ENCODE peak calls at places on chromosomes 7 and 10, in nine cellular contexts. I is mammary epithelial cell, O is adrenal gland, T is left ventricle myocardium inferior, K is colonic mucosa, F is brain microvascular endothelial cell, X is AG09309, G is tibial nerve, N is astrocyte of the spinal cord. D is an unnamed sample.

GRCh38 chr10:37057280-37057679 is 68.1 kb upstream of the ANKRD30A start:
- DNase-seq in I (no peak), O (no peak), T (no peak), K (no peak), F (no peak), X (no peak), G (no peak), N (no peak), D (no peak)

GRCh38 chr10:3412646-3413045 is 240.1 kb upstream of the PITRM1 start:
- DNase-seq in I (no peak), O (no peak), T (no peak), K (no peak), F (no peak), X (no peak), G (no peak), N (no peak), D (no peak)

GRCh38 chr7:28410628-28411578 is 1.4 kb upstream of the CREB5 start:
- DNase-seq in I (peak), O (no peak), T (peak), K (peak), F (peak), X (no peak), G (peak), N (peak), D (peak)

GRCh38 chr7:2405601-2406345 is 2.4 kb downstream of the CHST12 start:
- DNase-seq in I (no peak), O (peak), T (no peak), K (no peak), F (no peak), X (no peak), G (no peak), N (no peak), D (no peak)

GRCh38 chr10:88346151-88346977 is 236.8 kb downstream of the RNLS start:
- DNase-seq in I (no peak), O (no peak), T (no peak), K (no peak), F (peak), X (no peak), G (no peak), N (no peak), D (no peak)

GRCh38 chr7:23622469-23622868 is 25.3 kb downstream of the CCDC126 start:
- DNase-seq in I (no peak), O (no peak), T (no peak), K (no peak), F (peak), X (no peak), G (no peak), N (peak), D (peak)

GRCh38 chr7:134836447-134836846 is 57.0 kb downstream of the CALD1 start:
- DNase-seq in I (no peak), O (no peak), T (no peak), K (no peak), F (peak), X (peak), G (no peak), N (peak), D (peak)

GRCh38 chr7:39951156-39951942 is 1.3 kb downstream of the CDK13 start:
- DNase-seq in I (peak), O (peak), T (peak), K (peak), F (peak), X (no peak), G (no peak), N (peak), D (peak)

GRCh38 chr7:45917658-45918057 is 3.4 kb downstream of the IGFBP3 start:
- DNase-seq in I (peak), O (peak), T (peak), K (peak), F (peak), X (no peak), G (peak), N (peak), D (peak)

GRCh38 chr10:91880310-91880709 is 29.0 kb downstream of the FGFBP3 start:
- DNase-seq in I (peak), O (no peak), T (no peak), K (peak), F (no peak), X (no peak), G (no peak), N (no peak), D (no peak)

GRCh38 chr7:90595341-90595800 is 750 bp upstream of the CDK14 start:
- DNase-seq in I (no peak), O (no peak), T (no peak), K (peak), F (peak), X (no peak), G (no peak), N (peak), D (peak)

GRCh38 chr7:80722596-80723141 is 84.2 kb downstream of the CD36 start:
- DNase-seq in I (peak), O (peak), T (peak), K (no peak), F (peak), X (peak), G (peak), N (peak), D (peak)

GRCh38 chr10:101568054-101568745 is 19.9 kb downstream of the POLL start:
- DNase-seq in I (no peak), O (no peak), T (no peak), K (no peak), F (no peak), X (no peak), G (no peak), N (no peak), D (no peak)

GRCh38 chr10:33665512-33665911 is 331.0 kb upstream of the NRP1 start:
- DNase-seq in I (peak), O (no peak), T (no peak), K (no peak), F (peak), X (no peak), G (no peak), N (peak), D (peak)

DNA sequence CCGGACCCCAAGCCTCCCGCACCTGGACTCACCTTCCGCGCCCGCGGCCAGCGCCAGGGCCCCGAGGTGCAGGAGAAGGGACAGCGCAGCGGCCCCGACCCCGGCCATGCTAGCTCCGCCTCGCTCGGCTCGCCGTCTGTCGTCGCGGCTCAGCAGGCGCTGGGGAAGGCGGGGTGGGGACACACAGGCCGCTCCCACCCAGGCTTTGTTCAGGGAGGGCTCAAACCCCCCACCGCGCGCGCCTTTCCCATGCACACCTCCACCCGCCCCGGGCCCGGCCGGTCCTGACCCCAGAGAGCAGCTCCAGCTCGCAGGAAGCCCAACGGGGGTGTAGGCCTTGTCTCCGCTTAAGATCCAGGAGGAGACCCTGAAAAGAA is at the start of gene KCP:
- DNase-seq in I (no peak), O (no peak), T (no peak), K (no peak), F (no peak), X (no peak), G (no peak), N (no peak), D (no peak)
- H3K4me3 ChIP-seq in I (no peak), O (no peak), T (peak), K (peak), F (peak), X (peak), G (no peak), N (peak), D (peak)

DNA sequence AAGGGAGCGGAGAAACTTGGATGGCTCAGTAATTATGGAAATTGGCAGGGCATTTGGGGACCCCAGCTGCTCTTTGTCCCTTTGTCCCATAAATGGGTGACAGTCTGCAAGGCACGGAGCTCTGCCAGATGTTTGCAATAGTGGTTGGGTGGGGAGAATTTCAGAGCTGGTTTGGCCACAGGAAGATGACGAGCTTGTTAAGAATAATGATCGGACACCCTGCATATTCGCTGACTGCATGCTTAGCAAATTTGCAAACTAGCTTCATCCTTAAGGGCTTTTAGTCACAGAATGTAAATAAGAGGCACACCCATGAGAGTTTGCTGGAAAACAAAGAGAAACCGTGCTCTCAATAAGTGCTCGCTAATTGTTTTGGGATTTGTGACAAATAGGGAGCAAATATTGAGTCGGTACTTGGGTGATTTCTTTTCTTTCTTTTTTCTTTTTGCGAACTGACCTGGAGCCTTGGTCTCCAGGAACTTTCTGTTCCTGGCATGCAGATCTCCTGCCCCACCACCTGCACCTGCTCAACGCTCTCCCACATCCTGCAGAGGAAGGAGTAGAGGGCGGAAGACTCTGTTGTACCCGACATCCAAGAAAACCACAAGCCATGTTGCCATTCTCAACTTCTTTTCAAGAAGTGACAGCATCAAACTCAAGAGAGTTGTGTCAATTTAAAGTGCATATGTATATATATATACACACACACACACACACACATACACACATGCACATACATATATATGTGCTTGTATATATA is 238.9 kb downstream of the CAMK1D start:
- DNase-seq in I (no peak), O (no peak), T (no peak), K (no peak), F (no peak), X (no peak), G (no peak), N (no peak), D (peak)
- TF ChIP-seq CTCF in I (no peak), O (no peak), T (no peak), K (no peak), F (no peak), X (no peak), G (no peak), N (no peak), D (no peak)

GRCh38 chr10:4770766-4771553 is 55.0 kb upstream of the AKR1E2 start:
- DNase-seq in I (peak), O (no peak), T (no peak), K (no peak), F (peak), X (peak), G (no peak), N (peak), D (peak)
- H3K4me3 ChIP-seq in I (peak), O (no peak), T (no peak), K (no peak), F (no peak), X (no peak), G (no peak), N (no peak), D (no peak)

GRCh38 chr7:50712527-50713356 is 70.0 kb downstream of the GRB10 start:
- DNase-seq in I (no peak), O (no peak), T (no peak), K (no peak), F (no peak), X (no peak), G (no peak), N (no peak), D (no peak)
- TF ChIP-seq CTCF in I (no peak), O (peak), T (no peak), K (no peak), F (no peak), X (no peak), G (no peak), N (no peak), D (no peak)

GRCh38 chr7:600935-601334 is 81.3 kb upstream of the PDGFA start:
- DNase-seq in I (no peak), O (no peak), T (no peak), K (no peak), F (no peak), X (no peak), G (no peak), N (no peak), D (no peak)

GRCh38 chr7:600149-600814 is 80.6 kb upstream of the PDGFA start:
- DNase-seq in I (no peak), O (no peak), T (no peak), K (no peak), F (no peak), X (no peak), G (no peak), N (no peak), D (no peak)

GRCh38 chr7:603152-603941 is 83.7 kb upstream of the PDGFA start:
- DNase-seq in I (no peak), O (no peak), T (no peak), K (no peak), F (no peak), X (no peak), G (no peak), N (no peak), D (no peak)

GRCh38 chr7:602341-603141 is 82.9 kb upstream of the PDGFA start:
- DNase-seq in I (no peak), O (peak), T (no peak), K (no peak), F (no peak), X (no peak), G (no peak), N (no peak), D (no peak)

DNA sequence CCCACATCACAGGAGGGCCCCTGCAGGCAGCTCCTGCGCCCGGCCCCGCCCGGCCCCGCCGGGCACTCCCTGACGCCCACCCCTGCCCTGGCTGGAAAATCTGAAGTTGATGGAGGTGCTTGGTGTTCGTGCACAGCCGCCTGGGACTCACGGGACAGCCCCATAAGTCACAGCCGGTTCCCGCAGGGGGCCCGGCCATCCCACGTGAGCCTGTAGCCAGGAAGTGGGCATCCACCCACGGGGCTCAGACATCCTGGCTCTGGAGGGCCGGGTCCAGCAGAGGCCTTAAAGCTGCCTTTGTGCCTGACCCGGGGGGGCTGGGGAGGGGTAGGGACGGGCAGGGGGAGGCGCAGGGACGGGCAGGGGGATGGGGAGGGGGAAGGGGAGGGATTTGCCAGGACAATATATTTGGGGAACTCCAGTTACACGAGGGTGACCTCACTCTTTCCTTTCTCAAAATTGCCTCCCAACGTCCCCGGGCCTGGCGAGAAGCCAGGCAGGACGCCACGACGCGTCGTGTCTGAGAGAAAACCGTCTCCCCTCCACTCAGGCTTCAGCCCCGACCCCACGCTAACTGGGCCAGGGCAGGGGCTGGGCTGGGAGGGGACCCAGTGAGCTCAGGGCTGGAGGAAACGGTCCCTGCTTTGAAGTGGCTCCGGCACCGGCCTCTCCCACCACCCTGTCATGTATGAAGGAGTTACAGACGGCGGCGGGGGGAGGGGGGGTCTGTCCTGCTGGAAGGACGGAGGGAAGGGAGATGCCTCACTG is 82.1 kb upstream of the PDGFA start:
- DNase-seq in I (no peak), O (peak), T (peak), K (peak), F (no peak), X (no peak), G (no peak), N (peak), D (no peak)
- H3K4me3 ChIP-seq in I (no peak), O (no peak), T (peak), K (no peak), F (no peak), X (no peak), G (no peak), N (no peak), D (no peak)

DNA sequence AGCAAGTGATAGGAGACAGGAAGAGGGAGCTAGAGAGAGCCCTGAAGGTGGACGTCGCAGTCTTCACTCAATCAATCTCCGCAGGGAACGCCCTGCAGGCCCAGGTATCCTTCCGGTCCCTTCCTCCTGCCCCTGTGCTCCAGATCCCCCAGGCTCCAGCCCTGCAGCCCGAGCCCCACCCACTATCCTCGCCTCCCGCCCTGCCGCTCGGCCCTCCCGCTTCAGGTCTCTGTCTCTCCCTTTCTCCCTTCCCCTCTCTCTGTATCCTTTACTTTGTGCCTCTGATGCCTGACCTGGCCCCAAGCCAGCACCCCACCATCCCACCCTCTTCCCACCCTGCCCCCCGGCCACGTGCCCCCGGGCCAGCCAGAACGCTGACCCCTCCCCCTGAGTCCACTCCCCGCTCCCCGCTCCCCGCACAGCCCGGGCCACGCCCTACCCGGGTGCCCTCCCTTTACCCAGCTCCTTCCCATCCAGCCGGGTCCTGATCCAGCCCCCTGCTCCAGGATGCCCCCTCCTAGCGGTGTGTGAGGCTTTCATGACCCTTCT is 127.7 kb downstream of the UBE2H start:
- DNase-seq in I (peak), O (peak), T (peak), K (peak), F (no peak), X (no peak), G (no peak), N (peak), D (peak)
- TF ChIP-seq CTCF in I (peak), O (no peak), T (peak), K (no peak), F (peak), X (peak), G (no peak), N (peak), D (peak)

GRCh38 chr10:60944910-60945297 is 919 bp upstream of the RHOBTB1 start:
- DNase-seq in I (no peak), O (no peak), T (no peak), K (no peak), F (no peak), X (no peak), G (no peak), N (no peak), D (no peak)
- H3K4me3 ChIP-seq in I (peak), O (peak), T (peak), K (peak), F (peak), X (peak), G (peak), N (peak), D (peak)

GRCh38 chr7:38535013-38535412 is 96.2 kb downstream of the AMPH start:
- DNase-seq in I (no peak), O (no peak), T (no peak), K (no peak), F (no peak), X (no peak), G (no peak), N (no peak), D (no peak)
- TF ChIP-seq CTCF in I (no peak), O (no peak), T (no peak), K (no peak), F (no peak), X (no peak), G (no peak), N (no peak), D (no peak)

DNA sequence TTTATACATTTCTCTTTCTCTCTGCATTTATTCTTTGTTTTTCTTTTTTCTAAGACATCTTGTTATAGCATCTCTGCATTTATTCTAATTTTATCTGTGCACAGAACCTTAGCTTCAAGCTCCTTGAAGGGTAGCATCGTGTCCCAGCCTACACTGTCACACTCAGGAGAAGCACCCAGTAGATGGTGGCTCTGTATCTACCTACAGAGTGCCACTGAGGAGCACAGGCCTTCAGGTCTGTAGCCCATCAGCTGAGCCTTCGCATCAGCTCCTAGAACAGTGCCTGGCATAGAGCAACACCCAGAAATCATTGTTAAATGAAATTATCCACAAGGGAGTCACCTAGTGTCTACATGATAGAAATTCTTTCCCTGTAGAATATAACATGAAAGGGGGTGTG is 203.0 kb upstream of the KLF14 start:
- DNase-seq in I (no peak), O (no peak), T (no peak), K (no peak), F (no peak), X (no peak), G (no peak), N (no peak), D (no peak)
- H3K4me3 ChIP-seq in I (no peak), O (no peak), T (no peak), K (no peak), F (no peak), X (no peak), G (no peak), N (no peak), D (no peak)

D was measured in fibroblast of villous mesenchyme.